ENCODE peak calls at places on chromosome 11, in six cellular contexts. One of them, this sample, is unnamed.

GRCh38 chr11:77115181-77115611 is 12.6 kb downstream of the OMP start:
- DNase-seq in T-helper 2 cell: no peak
- DNase-seq in endodermal cell: peak
- DNase-seq in transverse colon: no peak
- DNase-seq in cardiac septum: no peak
- DNase-seq in body of pancreas: no peak
- DNase-seq in this sample: no peak

GRCh38 chr11:112837162-112837826 is 123.9 kb upstream of the NCAM1 start:
- DNase-seq in cardiac septum: no peak
- DNase-seq in body of pancreas: peak
- DNase-seq in transverse colon: no peak
- DNase-seq in T-helper 2 cell: no peak
- DNase-seq in endodermal cell: peak
- DNase-seq in this sample: no peak

GRCh38 chr11:95058622-95059021 is 8.1 kb upstream of the SRSF8 start:
- DNase-seq in transverse colon: no peak
- DNase-seq in cardiac septum: no peak
- DNase-seq in endodermal cell: no peak
- DNase-seq in T-helper 2 cell: no peak
- DNase-seq in body of pancreas: no peak
- DNase-seq in this sample: no peak

GRCh38 chr11:88175004-88175706 is at the start of gene RAB38:
- DNase-seq in body of pancreas: peak
- DNase-seq in cardiac septum: no peak
- DNase-seq in transverse colon: peak
- DNase-seq in endodermal cell: peak
- DNase-seq in T-helper 2 cell: no peak
- DNase-seq in this sample: peak

GRCh38 chr11:125069796-125070195 is 6.7 kb downstream of the SLC37A2 start:
- DNase-seq in transverse colon: no peak
- DNase-seq in body of pancreas: no peak
- DNase-seq in endodermal cell: no peak
- DNase-seq in T-helper 2 cell: no peak
- DNase-seq in cardiac septum: no peak
- DNase-seq in this sample: no peak

GRCh38 chr11:43895601-43896000 is 15.0 kb downstream of the ALKBH3 start:
- DNase-seq in T-helper 2 cell: no peak
- DNase-seq in cardiac septum: no peak
- DNase-seq in body of pancreas: no peak
- DNase-seq in endodermal cell: no peak
- DNase-seq in transverse colon: no peak
- DNase-seq in this sample: no peak

GRCh38 chr11:68042219-68043028 is 3.6 kb downstream of the TCIRG1 start:
- DNase-seq in endodermal cell: no peak
- DNase-seq in T-helper 2 cell: no peak
- DNase-seq in body of pancreas: no peak
- DNase-seq in transverse colon: no peak
- DNase-seq in cardiac septum: no peak
- DNase-seq in this sample: no peak

GRCh38 chr11:104033134-104033533 is 3.3 kb upstream of the DDI1 start:
- DNase-seq in transverse colon: no peak
- DNase-seq in body of pancreas: no peak
- DNase-seq in T-helper 2 cell: no peak
- DNase-seq in endodermal cell: no peak
- DNase-seq in cardiac septum: no peak
- DNase-seq in this sample: no peak

This sample was measured in colonic mucosa.